ENCODE peak calls at places on chromosomes 4 and X, in seven cellular contexts. I, B, F, A, S, Y and G are unnamed samples.

GRCh38 chr4:25757452-25757851 is 101.8 kb downstream of the SLC34A2 start:
- DNase-seq in B (no peak), I (no peak), F (no peak), Y (no peak), A (no peak), S (no peak), G (no peak)

GRCh38 chr4:8579526-8580320 is 469 bp upstream of the GPR78 start:
- DNase-seq in B (no peak), Y (no peak), A (no peak), S (no peak), F (no peak), I (no peak), G (no peak)

GRCh38 chrX:10077425-10078188 is 79.2 kb upstream of the CLCN4 start:
- DNase-seq in A (peak), F (no peak), Y (peak), B (no peak), S (no peak), I (no peak), G (no peak)

GRCh38 chrX:642436-643210 is 12.0 kb downstream of the SHOX start:
- DNase-seq in B (no peak), F (no peak), S (no peak), A (no peak), I (no peak), Y (no peak), G (no peak)

GRCh38 chrX:24216037-24216436 is 66.5 kb downstream of the ZFX start:
- DNase-seq in I (no peak), B (no peak), A (no peak), Y (no peak), F (no peak), S (no peak), G (no peak)

GRCh38 chr4:5448286-5448685 is 260.1 kb downstream of the EVC2 start:
- DNase-seq in I (peak), A (no peak), B (no peak), F (no peak), Y (no peak), S (no peak), G (no peak)

GRCh38 chr4:8168832-8169598 is 10.4 kb upstream of the ABLIM2 start:
- DNase-seq in A (no peak), F (no peak), B (no peak), I (no peak), Y (no peak), S (no peak), G (no peak)

GRCh38 chr4:94588900-94589693 is 137.4 kb downstream of the PDLIM5 start:
- DNase-seq in F (no peak), B (no peak), S (no peak), A (no peak), Y (no peak), I (no peak), G (no peak)

GRCh38 chrX:118228041-118228440 is 111.4 kb upstream of the KLHL13 start:
- DNase-seq in A (no peak), Y (no peak), I (no peak), F (no peak), B (no peak), S (no peak), G (no peak)

GRCh38 chr4:186808635-186809018 is 85.0 kb upstream of the FAT1 start:
- DNase-seq in A (no peak), Y (no peak), I (no peak), F (no peak), S (no peak), B (no peak), G (no peak)

GRCh38 chrX:53445977-53446376 is 11.8 kb upstream of the HSD17B10 start:
- DNase-seq in I (peak), A (peak), S (peak), Y (peak), F (no peak), B (no peak), G (peak)

GRCh38 chr4:180542445-180543100 is 1700.6 kb upstream of the TENM3 start:
- DNase-seq in A (no peak), I (peak), Y (no peak), S (no peak), F (no peak), B (peak), G (no peak)

GRCh38 chrX:50648151-50648550 is 165.8 kb downstream of the SHROOM4 start:
- DNase-seq in S (no peak), B (no peak), A (no peak), Y (no peak), F (no peak), I (no peak), G (no peak)

GRCh38 chr4:30802622-30803323 is 82.6 kb downstream of the PCDH7 start:
- DNase-seq in B (no peak), I (no peak), A (no peak), Y (no peak), S (no peak), F (no peak), G (no peak)

GRCh38 chrX:120768681-120769080 is 107.0 kb downstream of the CT47B1 start:
- DNase-seq in F (no peak), B (no peak), Y (no peak), S (no peak), I (no peak), A (no peak), G (peak)

GRCh38 chr4:125703443-125703842 is 388.7 kb downstream of the FAT4 start:
- DNase-seq in A (no peak), S (no peak), B (no peak), I (no peak), F (no peak), Y (no peak), G (no peak)

GRCh38 chrX:43743100-43743822 is 87.2 kb downstream of the MAOA start:
- DNase-seq in Y (no peak), F (no peak), I (no peak), B (no peak), S (no peak), A (no peak), G (no peak)